ENCODE peak calls at places on chromosomes 16 and 17, in four cellular contexts. A is astrocyte of the spinal cord, U is IMR-90, P is Calu3. B is an unnamed sample.

GRCh38 chr16:80741716-80742115 is 62.7 kb downstream of the CDYL2 start:
- DNase-seq in U (no peak), P (no peak), A (no peak), B (no peak)

GRCh38 chr17:79905832-79906231 is 66.6 kb upstream of the CBX4 start:
- DNase-seq in U (no peak), A (no peak), P (peak), B (no peak)

GRCh38 chr16:77611386-77611785 is 110.9 kb upstream of the NUDT7 start:
- DNase-seq in P (no peak), U (no peak), A (no peak), B (no peak)

GRCh38 chr16:75219088-75219487 is 300 bp downstream of the CTRB1 start:
- DNase-seq in A (no peak), P (no peak), U (no peak), B (no peak)

GRCh38 chr16:86225905-86226371 is 284.4 kb upstream of the FOXF1 start:
- DNase-seq in P (no peak), U (peak), A (no peak), B (no peak)

GRCh38 chr17:61402073-61402541 is 2.5 kb downstream of the TBX2 start:
- DNase-seq in P (no peak), A (no peak), U (no peak), B (no peak)

GRCh38 chr17:260031-260791 is 78.8 kb upstream of the DOC2B start:
- DNase-seq in A (no peak), U (no peak), P (no peak), B (no peak)

GRCh38 chr16:79815049-79815448 is 214.5 kb upstream of the MAF start:
- DNase-seq in U (no peak), A (no peak), P (no peak), B (no peak)

GRCh38 chr16:1330260-1330914 is 3.1 kb upstream of the BAIAP3 start:
- DNase-seq in A (no peak), U (no peak), P (no peak), B (no peak)

GRCh38 chr17:57655564-57655963 is 89.5 kb downstream of the CCDC182 start:
- DNase-seq in A (no peak), U (no peak), P (no peak), B (no peak)

GRCh38 chr16:51710930-51711563 is 560.0 kb upstream of the SALL1 start:
- DNase-seq in P (no peak), U (no peak), A (peak), B (no peak)

GRCh38 chr16:3830625-3831254 is 49.8 kb downstream of the CREBBP start:
- DNase-seq in U (no peak), P (no peak), A (no peak), B (no peak)

GRCh38 chr16:15443753-15444152 is 9.4 kb downstream of the BMERB1 start:
- DNase-seq in P (no peak), A (no peak), U (no peak), B (no peak)

GRCh38 chr16:84844049-84844350 is 24.2 kb downstream of the CRISPLD2 start:
- DNase-seq in U (no peak), A (no peak), P (no peak), B (no peak)

GRCh38 chr17:4362141-4362540 is 4.3 kb downstream of the UBE2G1 start:
- DNase-seq in P (no peak), U (no peak), A (no peak), B (no peak)

GRCh38 chr16:18800674-18801196 is 614 bp downstream of the ARL6IP1 start:
- DNase-seq in A (peak), U (no peak), P (no peak), B (no peak)

GRCh38 chr17:81108220-81108619 is 57.1 kb upstream of the PVALEF start:
- DNase-seq in A (no peak), P (no peak), U (no peak), B (no peak)

GRCh38 chr16:73710526-73710925 is 586.1 kb upstream of the PSMD7 start:
- DNase-seq in U (no peak), P (no peak), A (no peak), B (no peak)

GRCh38 chr16:58366247-58367031 is 25.8 kb upstream of the GINS3 start:
- DNase-seq in U (peak), P (no peak), A (peak), B (peak)

GRCh38 chr17:59899099-59899498 is 6.2 kb downstream of the RPS6KB1 start:
- DNase-seq in P (no peak), U (no peak), A (no peak), B (peak)

GRCh38 chr16:4322121-4323035 is 6.5 kb downstream of the GLIS2 start:
- DNase-seq in A (no peak), P (no peak), U (no peak), B (no peak)

GRCh38 chr17:82198092-82198491 is 14.6 kb downstream of the CCDC57 start:
- DNase-seq in P (no peak), A (no peak), U (no peak), B (no peak)

GRCh38 chr16:9555051-9555450 is 463.6 kb downstream of the HAPSTR1 start:
- DNase-seq in A (no peak), U (no peak), P (no peak), B (no peak)

GRCh38 chr17:28908640-28909098 is 5.8 kb upstream of the DHRS13 start:
- DNase-seq in P (no peak), A (peak), U (peak), B (peak)

GRCh38 chr17:68398731-68399637 is 58.3 kb downstream of the WIPI1 start:
- DNase-seq in P (peak), A (peak), U (peak), B (peak)

GRCh38 chr17:48068491-48068961 is 20.4 kb downstream of the NFE2L1 start:
- DNase-seq in P (peak), U (peak), A (peak), B (peak)
- TF ChIP-seq CTCF in P (peak), U (peak), A (peak), B (peak)

GRCh38 chr17:69819316-69820087 is 255.5 kb upstream of the KCNJ16 start:
- DNase-seq in A (peak), P (no peak), U (peak), B (peak)

GRCh38 chr17:69828087-69828486 is 246.9 kb upstream of the KCNJ16 start:
- DNase-seq in U (peak), P (no peak), A (peak), B (peak)

GRCh38 chr17:69820881-69821473 is 254.0 kb upstream of the KCNJ16 start:
- DNase-seq in A (no peak), P (no peak), U (no peak), B (no peak)

GRCh38 chr17:69818467-69818866 is 256.6 kb upstream of the KCNJ16 start:
- DNase-seq in A (no peak), P (no peak), U (peak), B (no peak)

GRCh38 chr17:69822314-69822875 is 252.6 kb upstream of the KCNJ16 start:
- DNase-seq in P (no peak), A (no peak), U (no peak), B (no peak)
- TF ChIP-seq CTCF in P (no peak), A (no peak), U (no peak), B (no peak)

DNA sequence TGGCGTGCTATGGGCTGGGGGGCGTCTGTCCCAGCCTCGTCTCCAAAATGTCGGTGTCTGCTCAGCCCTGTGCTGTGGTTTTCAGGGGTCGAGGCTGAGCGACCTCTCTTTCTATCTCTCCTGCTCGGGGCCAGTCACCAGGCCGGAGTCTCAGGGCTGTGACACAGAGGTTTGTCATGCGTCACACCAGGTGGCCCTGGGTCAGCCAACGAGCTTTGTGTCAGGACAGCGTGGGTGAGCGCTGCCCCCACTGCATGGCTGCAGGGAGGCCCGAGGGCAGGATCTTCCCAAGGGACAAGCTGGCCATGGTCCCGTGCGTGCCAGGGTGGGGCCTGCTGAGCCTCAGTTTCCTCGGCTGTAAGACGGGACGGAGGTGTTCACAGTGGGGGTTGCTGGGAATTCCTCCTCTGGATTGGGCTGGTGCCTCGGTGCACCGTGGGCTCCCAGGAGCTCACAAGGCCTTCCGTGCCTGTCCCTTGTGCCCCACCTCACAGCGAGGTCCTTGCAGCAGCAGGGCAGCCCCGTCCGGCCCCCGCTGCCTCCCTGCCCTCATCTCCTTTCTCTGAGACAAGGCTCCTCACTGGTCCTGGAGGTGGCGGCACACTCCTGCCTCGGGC is 50.5 kb downstream of the CBFA2T3 start:
- DNase-seq in A (no peak), U (no peak), P (peak), B (no peak)
- TF ChIP-seq CTCF in A (no peak), U (no peak), P (no peak), B (no peak)

GRCh38 chr17:6998855-6999508 is 3.1 kb downstream of the ALOX12 start:
- DNase-seq in U (no peak), A (no peak), P (no peak), B (no peak)

GRCh38 chr17:7002288-7003047 is 6.6 kb downstream of the ALOX12 start:
- DNase-seq in U (no peak), P (no peak), A (no peak), B (no peak)

GRCh38 chr17:7004398-7005253 is 7.8 kb upstream of the RNASEK start:
- DNase-seq in P (peak), U (peak), A (peak), B (peak)

GRCh38 chr17:7003745-7004144 is 7.9 kb downstream of the ALOX12 start:
- DNase-seq in P (no peak), A (no peak), U (no peak), B (no peak)

DNA sequence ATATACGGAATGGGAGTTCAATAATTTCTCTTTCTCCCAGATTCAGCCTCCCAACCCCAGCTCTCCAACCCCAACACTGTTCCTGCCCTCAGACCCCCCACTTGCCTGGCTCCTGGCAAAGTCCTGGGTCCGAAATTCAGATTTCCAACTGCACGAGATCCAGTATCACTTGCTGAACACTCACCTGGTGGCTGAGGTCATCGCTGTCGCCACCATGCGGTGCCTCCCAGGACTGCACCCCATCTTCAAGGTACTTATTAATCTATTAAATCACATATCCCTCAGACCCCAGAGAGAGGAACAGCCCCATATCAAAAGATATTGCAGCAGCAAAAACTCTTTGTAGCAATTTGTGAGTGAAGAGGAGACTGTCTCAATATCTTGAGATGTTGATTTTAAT is 5.7 kb downstream of the ALOX12 start:
- DNase-seq in A (peak), U (no peak), P (peak), B (no peak)
- TF ChIP-seq CTCF in A (peak), U (peak), P (peak), B (peak)

DNA sequence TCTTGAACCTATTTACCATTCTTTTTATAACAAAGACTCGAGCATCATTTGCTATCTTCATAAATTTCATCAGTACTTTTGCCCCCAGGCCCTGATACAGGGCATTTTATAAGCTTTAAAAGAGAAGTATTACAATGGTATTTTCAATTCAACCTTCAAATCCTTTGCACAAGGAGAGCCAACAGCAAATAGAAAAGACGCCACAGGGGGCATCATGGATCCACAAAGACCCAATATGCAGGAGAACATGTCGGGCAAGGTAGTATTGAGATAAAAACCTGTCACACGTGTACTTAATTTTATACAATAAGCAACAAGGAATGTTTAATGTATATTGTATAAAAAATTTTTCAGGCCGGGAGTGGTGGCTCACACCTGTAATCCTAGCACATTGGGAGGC is 10.2 kb downstream of the MAP3K14 start:
- DNase-seq in U (no peak), P (no peak), A (no peak), B (no peak)
- TF ChIP-seq CTCF in U (no peak), P (no peak), A (peak), B (peak)

DNA sequence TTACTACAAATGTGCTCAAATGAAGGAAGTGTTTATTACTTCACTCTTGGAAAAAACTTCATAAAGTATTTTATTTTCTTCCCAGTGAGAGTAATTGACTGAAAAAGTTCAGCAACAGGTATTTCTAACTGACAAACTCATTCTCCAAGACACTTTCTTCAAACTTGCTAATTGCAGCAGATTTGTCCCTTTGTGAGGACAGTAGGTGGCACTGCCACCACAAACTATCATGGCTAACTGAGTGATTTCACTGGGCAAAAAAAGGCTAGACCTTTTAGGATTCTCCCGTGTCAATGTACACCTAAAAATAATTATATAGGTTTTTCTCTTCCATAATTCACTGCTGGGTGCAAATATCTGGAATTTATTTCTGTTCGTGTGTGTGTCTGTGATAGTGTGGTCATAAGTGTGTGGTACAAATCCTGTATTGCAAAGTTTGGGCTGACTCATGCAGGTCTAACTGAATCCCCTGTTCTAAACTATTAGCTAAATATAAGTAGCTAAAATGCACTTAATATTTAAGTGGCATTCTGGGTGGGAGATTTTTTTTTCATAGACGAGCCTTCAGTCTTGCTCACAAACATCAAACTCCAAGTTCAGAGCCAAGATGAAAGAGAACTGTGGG is 3.9 kb downstream of the HS3ST3A1 start:
- DNase-seq in P (peak), U (peak), A (peak), B (peak)
- TF ChIP-seq CTCF in P (peak), U (peak), A (peak), B (peak)

DNA sequence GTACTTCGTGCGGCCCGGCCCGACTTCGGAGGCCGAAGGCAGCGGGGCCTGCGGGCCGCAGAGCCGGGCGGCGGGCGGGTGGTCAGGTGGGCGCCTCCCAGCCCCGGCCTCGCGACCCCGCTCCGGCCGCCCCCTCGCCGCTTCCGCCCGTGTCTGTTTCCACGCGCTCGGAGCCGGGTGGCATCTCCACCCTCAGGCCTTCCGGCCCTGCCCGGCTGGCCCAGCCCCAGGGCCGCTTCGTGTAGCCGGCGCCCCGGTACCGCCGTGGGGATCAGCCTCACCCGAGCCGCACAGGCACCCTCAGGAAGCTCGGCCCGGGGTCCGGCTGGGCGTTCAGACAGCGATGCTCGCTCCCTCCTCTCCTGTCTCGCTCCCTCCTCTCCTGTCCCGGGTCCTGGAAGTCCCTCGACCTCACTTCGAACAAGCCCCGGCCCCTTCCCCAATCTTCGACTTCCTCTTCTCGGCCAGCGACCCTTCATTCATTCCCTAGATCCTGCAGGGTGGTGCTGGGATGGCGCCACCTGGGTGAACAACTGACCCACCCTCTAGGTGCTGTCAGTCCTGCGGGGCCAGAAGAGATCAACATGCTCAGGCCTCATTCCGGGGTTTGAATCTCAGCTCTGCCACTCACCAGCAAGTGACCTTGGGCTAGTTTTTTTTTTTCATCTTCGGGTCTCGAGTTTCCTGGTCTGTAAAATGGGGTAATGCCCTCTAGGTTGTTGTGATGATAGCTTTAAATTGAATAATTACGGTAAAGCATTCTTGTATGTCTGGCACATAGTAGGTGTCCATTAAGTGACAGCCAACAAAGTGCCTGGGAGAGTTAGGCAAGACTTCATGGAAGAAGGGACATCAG is 611 bp downstream of the VPS4A start:
- DNase-seq in A (peak), P (peak), U (no peak), B (peak)
- TF ChIP-seq CTCF in A (peak), P (no peak), U (peak), B (no peak)

GRCh38 chr17:56431736-56432135 is 161.8 kb upstream of the NOG start:
- DNase-seq in A (no peak), P (no peak), U (peak), B (peak)
- TF ChIP-seq CTCF in A (no peak), P (no peak), U (no peak), B (no peak)

GRCh38 chr16:67199011-67199807 is at the start of gene ELMO3:
- DNase-seq in A (no peak), U (no peak), P (peak), B (no peak)
- TF ChIP-seq CTCF in A (peak), U (peak), P (peak), B (peak)

DNA sequence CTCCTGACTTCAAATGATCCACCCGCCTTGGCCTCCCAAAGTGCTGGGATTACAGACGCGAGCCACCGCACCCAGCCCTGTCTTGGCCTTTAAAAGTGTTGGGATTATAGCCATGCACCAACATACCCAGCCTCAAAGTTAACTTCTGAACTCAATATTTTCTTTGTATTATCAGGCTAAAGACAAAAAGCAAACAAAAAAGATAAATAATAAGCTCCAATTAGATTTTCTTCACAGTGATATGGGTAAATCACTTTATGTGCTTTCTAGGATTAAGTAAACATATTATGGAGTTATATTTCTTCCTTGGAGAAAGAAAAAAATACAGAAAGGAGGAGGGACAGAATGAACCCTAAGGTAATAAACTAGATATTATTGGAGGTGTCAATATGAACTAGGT is 74.3 kb downstream of the FBXL20 start:
- DNase-seq in A (no peak), U (no peak), P (no peak), B (no peak)
- TF ChIP-seq CTCF in A (no peak), U (no peak), P (no peak), B (no peak)

B was measured in HFFc6.